ENCODE peak calls at places on chromosomes 4 and X, in five cellular contexts. G, C, M, Y and F are unnamed samples.

GRCh38 chrX:136209016-136209738 is 42.0 kb downstream of the MAP7D3 start:
- DNase-seq in G (peak), C (no peak), M (peak), Y (no peak), F (peak)

GRCh38 chrX:40005290-40006011 is 92.3 kb downstream of the BCOR start:
- DNase-seq in G (no peak), C (no peak), M (no peak), Y (no peak), F (no peak)

GRCh38 chrX:20974326-20974725 is 399.9 kb upstream of the CNKSR2 start:
- DNase-seq in G (no peak), C (no peak), M (no peak), Y (no peak), F (no peak)

GRCh38 chr4:113407409-113407808 is 354.1 kb downstream of the CAMK2D start:
- DNase-seq in G (no peak), C (no peak), M (no peak), Y (no peak), F (no peak)

GRCh38 chrX:45584717-45585116 is 384.0 kb upstream of the DIPK2B start:
- DNase-seq in G (no peak), C (no peak), M (no peak), Y (no peak), F (no peak)

GRCh38 chrX:27381419-27381818 is 81.7 kb downstream of the PPP4R3C start:
- DNase-seq in G (no peak), C (no peak), M (no peak), Y (no peak), F (no peak)

GRCh38 chr4:153466637-153467153 is 535 bp downstream of the TMEM131L start:
- DNase-seq in G (peak), C (no peak), M (no peak), Y (no peak), F (peak)

GRCh38 chrX:86322913-86323312 is 174.7 kb downstream of the DACH2 start:
- DNase-seq in G (no peak), C (no peak), M (no peak), Y (no peak), F (no peak)

GRCh38 chrX:105190252-105190853 is 30.1 kb downstream of the TEX13A start:
- DNase-seq in G (no peak), C (no peak), M (no peak), Y (peak), F (no peak)

GRCh38 chr4:174550541-174550940 is 28.3 kb upstream of the HPGD start:
- DNase-seq in G (no peak), C (no peak), M (no peak), Y (no peak), F (no peak)

GRCh38 chr4:6019316-6020263 is 1.4 kb upstream of the C4orf50 start:
- DNase-seq in G (peak), C (no peak), M (peak), Y (peak), F (peak)

GRCh38 chr4:54971474-54971950 is 153.9 kb downstream of the KDR start:
- DNase-seq in G (no peak), C (peak), M (peak), Y (peak), F (no peak)

GRCh38 chr4:179804440-179804839 is 2362.2 kb upstream of the AGA start:
- DNase-seq in G (no peak), C (no peak), M (no peak), Y (no peak), F (no peak)

GRCh38 chrX:110257889-110258288 is 60.0 kb downstream of the AMMECR1 start:
- DNase-seq in G (no peak), C (no peak), M (no peak), Y (no peak), F (no peak)

GRCh38 chr4:81038636-81039350 is 8.3 kb downstream of the BMP3 start:
- DNase-seq in G (no peak), C (no peak), M (no peak), Y (no peak), F (no peak)

GRCh38 chr4:38566811-38567398 is 97.1 kb upstream of the KLF3 start:
- DNase-seq in G (no peak), C (no peak), M (no peak), Y (no peak), F (no peak)